ENCODE peak calls at places on chromosomes 3 and 15, in four cellular contexts. L is K562, S is HepG2, T is H1. C is an unnamed sample. For H3K4me1, the result is how much of the 10 kb centered on the place peaks cover.

GRCh38 chr15:85620321-85621044 is 174.2 kb downstream of the KLHL25 start:
- DNase-seq in L (no peak), S (no peak), T (no peak), C (no peak)

GRCh38 chr3:187183903-187184302 is 13.4 kb upstream of the RTP1 start:
- DNase-seq in L (no peak), S (no peak), T (no peak), C (no peak)

GRCh38 chr3:195820901-195821300 is 9.2 kb upstream of the MUC4 start:
- DNase-seq in L (no peak), S (no peak), T (no peak), C (no peak)

GRCh38 chr15:66252411-66253295 is 897 bp downstream of the MEGF11 start:
- DNase-seq in L (peak), S (peak), T (no peak), C (no peak)

GRCh38 chr3:122984007-122984406 is 43.6 kb downstream of the SEMA5B start:
- DNase-seq in L (no peak), S (no peak), T (no peak), C (no peak)

GRCh38 chr3:98612587-98612986 is 19.2 kb upstream of the CPOX start:
- DNase-seq in L (no peak), S (peak), T (peak), C (no peak)

GRCh38 chr3:12764171-12764776 is 5.2 kb upstream of the TMEM40 start:
- DNase-seq in L (no peak), S (no peak), T (no peak), C (no peak)

GRCh38 chr3:41307065-41307464 is 107.8 kb downstream of the CTNNB1 start:
- DNase-seq in L (no peak), S (no peak), T (no peak), C (no peak)

GRCh38 chr3:183253961-183254815 is 1.1 kb downstream of the B3GNT5 start:
- DNase-seq in L (peak), S (no peak), T (no peak), C (no peak)

GRCh38 chr3:45965281-45966052 is 22.2 kb downstream of the CXCR6 start:
- DNase-seq in L (no peak), S (no peak), T (no peak), C (no peak)

GRCh38 chr3:188272481-188273372 is 118.8 kb downstream of the LPP start:
- DNase-seq in L (no peak), S (peak), T (no peak), C (no peak)

GRCh38 chr15:56053046-56053400 is 59.6 kb upstream of the NEDD4 start:
- DNase-seq in L (no peak), S (no peak), T (no peak), C (no peak)

GRCh38 chr3:141152801-141153678 is 78.6 kb upstream of the PXYLP1 start:
- DNase-seq in L (no peak), S (no peak), T (no peak), C (no peak)

GRCh38 chr15:92049290-92050008 is 195.9 kb downstream of the SLCO3A1 start:
- DNase-seq in L (no peak), S (no peak), T (no peak), C (no peak)

DNA sequence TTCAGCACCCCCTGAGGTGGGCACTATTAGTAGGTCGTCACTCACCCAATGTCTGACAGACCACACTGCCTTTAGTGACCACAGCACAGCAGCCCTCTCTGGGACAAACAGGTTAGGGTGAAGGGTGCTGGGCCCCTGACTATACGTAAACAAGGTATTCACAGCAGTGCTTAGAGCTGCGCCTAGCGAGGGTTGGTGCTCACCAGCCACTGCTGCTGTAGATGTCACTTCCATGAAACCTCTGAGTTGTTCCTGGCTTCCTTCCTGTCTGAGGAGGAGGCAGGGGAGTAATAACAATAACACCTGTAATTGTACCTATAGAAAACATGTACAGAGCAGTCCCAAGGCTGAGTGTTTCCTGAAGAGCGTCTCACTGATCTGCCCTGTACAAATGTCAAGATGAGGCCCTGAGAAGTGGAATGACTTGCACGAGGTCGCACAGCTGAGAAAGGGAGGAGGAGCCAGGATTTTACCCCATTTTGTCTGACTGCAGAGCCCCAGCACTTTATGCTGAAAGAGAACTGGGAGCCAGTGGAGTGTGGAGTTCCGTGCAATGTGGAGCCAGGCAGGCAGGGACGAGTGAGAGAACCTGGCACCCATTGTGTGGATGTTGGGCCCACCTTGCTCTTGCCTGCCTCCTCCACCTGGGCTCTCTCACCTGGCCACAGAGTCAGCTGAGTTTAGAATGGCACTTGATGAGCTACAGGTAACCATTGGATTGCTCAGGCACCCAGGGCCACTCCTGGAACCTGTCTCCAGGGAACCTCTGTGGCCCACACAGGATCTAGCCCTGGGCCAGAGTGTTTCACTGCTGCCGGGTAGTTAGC is 93.8 kb downstream of the DNAJB8 start:
- DNase-seq in L (no peak), S (no peak), T (no peak), C (no peak)
- TF ChIP-seq CBX5 in L (no peak), S (no peak), T (no peak), C (no peak)

GRCh38 chr3:193794002-193794835 is 201.2 kb downstream of the OPA1 start:
- DNase-seq in L (peak), S (peak), T (no peak), C (no peak)
- TF ChIP-seq RAD21 in L (peak), S (no peak), T (no peak), C (no peak)

DNA sequence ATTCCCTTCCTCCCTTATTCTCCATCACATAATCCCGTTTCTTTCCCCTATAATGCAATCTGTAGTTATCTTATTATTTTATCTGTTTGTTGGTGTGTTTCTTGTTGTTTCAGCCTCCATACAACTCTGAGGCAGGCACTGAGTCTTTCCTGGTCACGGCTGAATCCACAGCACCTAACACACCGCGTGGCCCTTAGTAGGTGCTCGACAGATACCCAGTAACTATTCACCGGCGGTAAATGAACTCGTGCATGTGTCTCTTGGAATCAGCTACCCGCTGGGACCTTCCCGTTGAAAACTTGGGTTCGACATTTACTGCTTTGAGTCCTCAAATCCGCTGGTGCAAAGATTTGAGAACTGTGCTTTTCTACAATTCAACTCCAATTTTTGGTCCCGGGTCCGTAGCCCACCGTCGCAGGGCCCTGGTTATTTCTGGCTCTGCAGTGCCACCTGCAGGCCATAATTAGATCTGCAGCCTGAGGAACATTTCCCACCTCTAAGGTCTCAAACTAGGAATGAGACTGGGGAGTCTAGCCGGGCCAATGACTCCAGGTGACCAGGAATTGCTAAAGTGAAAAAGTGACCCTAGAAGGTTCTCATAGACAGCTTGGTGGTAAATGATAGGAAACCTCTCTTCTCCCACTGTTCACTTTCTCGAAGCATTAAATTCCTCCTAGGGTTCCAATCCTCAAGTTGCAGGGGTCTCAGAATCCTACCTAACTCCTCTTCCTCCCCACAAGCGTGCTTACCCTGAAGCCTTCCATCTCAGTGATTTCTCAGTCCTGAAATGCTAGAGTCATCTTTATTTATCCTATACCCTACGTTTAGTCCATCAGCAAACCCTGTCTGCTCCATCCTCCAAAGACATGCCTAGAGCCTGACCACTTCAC is 40.0 kb upstream of the TRH start:
- DNase-seq in L (peak), S (peak), T (no peak), C (no peak)
- H3K4me1 ChIP-seq in L (under half), S (under half), T (under half), C (under half)

GRCh38 chr15:89777821-89778380 is 1.8 kb downstream of the MESP2 start:
- DNase-seq in L (no peak), S (no peak), T (no peak), C (no peak)

GRCh38 chr15:89777073-89777820 is 1.1 kb downstream of the MESP2 start:
- DNase-seq in L (no peak), S (no peak), T (no peak), C (no peak)

GRCh38 chr15:89774492-89774891 is 1.6 kb upstream of the MESP2 start:
- DNase-seq in L (no peak), S (no peak), T (no peak), C (no peak)

GRCh38 chr15:89775815-89776214 is 317 bp upstream of the MESP2 start:
- DNase-seq in L (no peak), S (no peak), T (no peak), C (no peak)

GRCh38 chr15:89776274-89777072 is at the start of gene MESP2:
- DNase-seq in L (peak), S (peak), T (peak), C (no peak)
- TF ChIP-seq CBX5 in L (no peak), S (no peak), T (no peak), C (no peak)

DNA sequence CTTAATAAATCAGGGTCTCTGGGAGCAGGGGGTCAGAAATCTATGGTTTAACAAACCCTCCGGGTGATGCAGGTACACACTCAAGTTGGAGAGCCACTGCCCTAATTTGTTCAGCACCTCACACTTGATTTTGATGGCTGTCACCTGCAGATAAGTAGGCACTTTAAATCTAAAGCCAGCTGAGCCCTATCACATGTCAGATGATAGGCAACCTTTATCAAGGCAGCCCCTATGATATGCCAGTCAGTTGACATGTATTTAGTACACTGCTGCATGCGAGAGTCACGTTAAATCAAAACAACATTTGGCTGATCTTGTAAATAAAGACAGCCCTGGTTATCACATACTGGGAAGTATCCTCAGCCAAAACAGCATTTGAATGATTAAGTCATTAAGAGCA is 104.4 kb upstream of the MCTP2 start:
- DNase-seq in L (no peak), S (no peak), T (no peak), C (no peak)
- TF ChIP-seq RAD21 in L (no peak), S (no peak), T (no peak), C (no peak)